ENCODE peak calls at places on chromosome 2, in eight cellular contexts. U, F, E, H, D, L, Y and N are unnamed samples.

GRCh38 chr2:210224660-210225460 is at the start of gene ACADL:
- DNase-seq in U (peak), F (peak), E (peak), H (no peak), D (no peak), L (peak), Y (peak), N (no peak)

GRCh38 chr2:26621469-26622199 is 19.5 kb downstream of the CIB4 start:
- DNase-seq in U (no peak), F (no peak), E (no peak), H (no peak), D (no peak), L (no peak), Y (no peak), N (no peak)

GRCh38 chr2:219615894-219616293 is 11.5 kb upstream of the SLC4A3 start:
- DNase-seq in U (no peak), F (no peak), E (no peak), H (no peak), D (no peak), L (no peak), Y (no peak), N (no peak)

GRCh38 chr2:34785206-34785785 is 1186.2 kb upstream of the FAM98A start:
- DNase-seq in U (no peak), F (no peak), E (no peak), H (no peak), D (no peak), L (no peak), Y (no peak), N (no peak)

GRCh38 chr2:54574107-54574859 is 118.2 kb downstream of the SPTBN1 start:
- DNase-seq in U (peak), F (peak), E (no peak), H (no peak), D (peak), L (peak), Y (no peak), N (no peak)

GRCh38 chr2:29477186-29477585 is 362.0 kb downstream of the CLIP4 start:
- DNase-seq in U (no peak), F (no peak), E (no peak), H (no peak), D (no peak), L (no peak), Y (no peak), N (no peak)

GRCh38 chr2:26534865-26535662 is 57.1 kb upstream of the OTOF start:
- DNase-seq in U (no peak), F (no peak), E (no peak), H (no peak), D (no peak), L (no peak), Y (no peak), N (no peak)

GRCh38 chr2:66587216-66587615 is 152.3 kb downstream of the MEIS1 start:
- DNase-seq in U (no peak), F (no peak), E (peak), H (no peak), D (peak), L (no peak), Y (no peak), N (no peak)

GRCh38 chr2:233421091-233421816 is 67.0 kb downstream of the DGKD start:
- DNase-seq in U (no peak), F (no peak), E (no peak), H (no peak), D (no peak), L (no peak), Y (peak), N (no peak)

GRCh38 chr2:157256621-157257020 is 884 bp upstream of the GALNT5 start:
- DNase-seq in U (no peak), F (no peak), E (no peak), H (no peak), D (no peak), L (no peak), Y (no peak), N (no peak)

GRCh38 chr2:8067784-8068336 is 614.0 kb upstream of the ID2 start:
- DNase-seq in U (no peak), F (no peak), E (no peak), H (no peak), D (no peak), L (no peak), Y (no peak), N (no peak)

GRCh38 chr2:23670245-23670592 is 256.7 kb downstream of the ATAD2B start:
- DNase-seq in U (no peak), F (no peak), E (no peak), H (no peak), D (no peak), L (no peak), Y (no peak), N (no peak)

GRCh38 chr2:64222351-64222750 is 78.1 kb upstream of the PELI1 start:
- DNase-seq in U (no peak), F (peak), E (no peak), H (no peak), D (no peak), L (peak), Y (no peak), N (no peak)

GRCh38 chr2:236146436-236146835 is 21.8 kb downstream of the GBX2 start:
- DNase-seq in U (no peak), F (no peak), E (no peak), H (no peak), D (no peak), L (no peak), Y (no peak), N (no peak)

GRCh38 chr2:120238728-120239487 is 13.7 kb upstream of the RALB start:
- DNase-seq in U (peak), F (no peak), E (no peak), H (no peak), D (peak), L (peak), Y (no peak), N (no peak)

GRCh38 chr2:120241709-120242108 is 10.9 kb upstream of the RALB start:
- DNase-seq in U (no peak), F (no peak), E (no peak), H (no peak), D (no peak), L (no peak), Y (no peak), N (no peak)

GRCh38 chr2:120237491-120237902 is 14.3 kb upstream of the TMEM185B start:
- DNase-seq in U (peak), F (no peak), E (peak), H (no peak), D (no peak), L (peak), Y (no peak), N (peak)

GRCh38 chr2:120240901-120241429 is 11.7 kb upstream of the RALB start:
- DNase-seq in U (no peak), F (no peak), E (no peak), H (no peak), D (no peak), L (no peak), Y (no peak), N (no peak)

DNA sequence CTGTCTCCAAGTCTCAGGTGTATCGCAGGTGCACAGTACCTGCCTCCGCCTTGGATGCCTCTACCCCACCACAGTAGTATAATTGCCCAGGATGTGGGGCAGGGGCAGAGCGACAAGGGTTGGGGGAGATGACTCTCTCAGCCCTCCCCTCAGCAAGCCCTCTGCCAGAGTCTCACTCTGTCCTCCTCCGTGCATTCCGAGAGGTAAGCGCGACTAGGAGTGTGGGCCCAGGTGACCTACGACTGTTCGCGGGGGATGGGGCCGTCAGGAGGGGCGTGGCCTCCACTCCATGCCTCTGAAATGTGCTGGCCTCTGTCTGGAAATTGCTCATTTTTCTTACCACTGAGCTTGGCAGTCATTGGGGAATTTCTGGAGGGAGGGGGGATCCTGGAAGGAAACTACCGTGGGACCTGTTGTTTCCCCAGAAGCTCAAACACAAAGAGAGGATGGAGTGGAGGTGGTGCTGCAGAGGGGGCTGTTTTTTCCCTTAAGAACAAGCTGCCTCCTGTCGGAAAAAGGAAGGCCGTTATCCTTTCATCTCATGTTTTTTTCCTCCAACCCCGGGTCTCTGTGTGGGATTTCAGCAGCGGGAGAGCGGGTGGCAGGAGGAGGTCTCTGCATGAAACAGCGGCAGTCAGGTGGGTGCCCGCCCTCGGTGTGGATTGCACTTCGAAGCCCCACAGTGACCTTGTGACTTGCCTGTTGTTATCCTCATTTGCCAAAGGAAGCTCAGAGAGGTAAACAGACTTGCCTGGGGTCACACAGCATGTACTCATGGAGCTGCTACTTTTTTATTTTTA is 13.0 kb upstream of the RALB start:
- DNase-seq in U (no peak), F (peak), E (peak), H (no peak), D (peak), L (peak), Y (no peak), N (no peak)
- TF ChIP-seq CTCF in U (no peak), F (no peak), E (no peak), H (no peak), D (no peak), L (no peak), Y (no peak), N (no peak)

GRCh38 chr2:165837122-165837521 is 43.1 kb upstream of the GALNT3 start:
- DNase-seq in U (no peak), F (no peak), E (peak), H (no peak), D (no peak), L (peak), Y (no peak), N (no peak)
- H3K4me3 ChIP-seq in U (no peak), F (no peak), E (no peak), H (no peak), D (no peak), L (no peak), Y (no peak), N (no peak)

GRCh38 chr2:179876266-179876665 is 14.9 kb upstream of the ZNF385B start:
- DNase-seq in U (no peak), F (no peak), E (no peak), H (no peak), D (peak), L (no peak), Y (no peak), N (no peak)
- TF ChIP-seq CTCF in U (no peak), F (no peak), E (peak), H (peak), D (no peak), L (peak), Y (no peak), N (no peak)

GRCh38 chr2:73114273-73114867 is 1.6 kb upstream of the RAB11FIP5 start:
- DNase-seq in U (no peak), F (no peak), E (no peak), H (no peak), D (no peak), L (no peak), Y (no peak), N (no peak)
- H3K4me3 ChIP-seq in U (no peak), F (no peak), E (no peak), H (no peak), D (no peak), L (no peak), Y (no peak), N (no peak)

GRCh38 chr2:237743561-237744269 is 54.9 kb upstream of the RBM44 start:
- DNase-seq in U (no peak), F (no peak), E (no peak), H (no peak), D (peak), L (peak), Y (peak), N (no peak)
- TF ChIP-seq CTCF in U (no peak), F (no peak), E (no peak), H (no peak), D (peak), L (peak), Y (no peak), N (no peak)

GRCh38 chr2:239275037-239275685 is 125.7 kb downstream of the HDAC4 start:
- DNase-seq in U (peak), F (peak), E (no peak), H (peak), D (no peak), L (peak), Y (peak), N (peak)

GRCh38 chr2:239277401-239278085 is 123.3 kb downstream of the HDAC4 start:
- DNase-seq in U (peak), F (no peak), E (no peak), H (no peak), D (no peak), L (no peak), Y (no peak), N (no peak)

GRCh38 chr2:239276813-239277193 is 124.0 kb downstream of the HDAC4 start:
- DNase-seq in U (peak), F (no peak), E (no peak), H (no peak), D (no peak), L (no peak), Y (no peak), N (no peak)

GRCh38 chr2:239274391-239275001 is 126.3 kb downstream of the HDAC4 start:
- DNase-seq in U (peak), F (no peak), E (peak), H (no peak), D (no peak), L (peak), Y (peak), N (peak)

DNA sequence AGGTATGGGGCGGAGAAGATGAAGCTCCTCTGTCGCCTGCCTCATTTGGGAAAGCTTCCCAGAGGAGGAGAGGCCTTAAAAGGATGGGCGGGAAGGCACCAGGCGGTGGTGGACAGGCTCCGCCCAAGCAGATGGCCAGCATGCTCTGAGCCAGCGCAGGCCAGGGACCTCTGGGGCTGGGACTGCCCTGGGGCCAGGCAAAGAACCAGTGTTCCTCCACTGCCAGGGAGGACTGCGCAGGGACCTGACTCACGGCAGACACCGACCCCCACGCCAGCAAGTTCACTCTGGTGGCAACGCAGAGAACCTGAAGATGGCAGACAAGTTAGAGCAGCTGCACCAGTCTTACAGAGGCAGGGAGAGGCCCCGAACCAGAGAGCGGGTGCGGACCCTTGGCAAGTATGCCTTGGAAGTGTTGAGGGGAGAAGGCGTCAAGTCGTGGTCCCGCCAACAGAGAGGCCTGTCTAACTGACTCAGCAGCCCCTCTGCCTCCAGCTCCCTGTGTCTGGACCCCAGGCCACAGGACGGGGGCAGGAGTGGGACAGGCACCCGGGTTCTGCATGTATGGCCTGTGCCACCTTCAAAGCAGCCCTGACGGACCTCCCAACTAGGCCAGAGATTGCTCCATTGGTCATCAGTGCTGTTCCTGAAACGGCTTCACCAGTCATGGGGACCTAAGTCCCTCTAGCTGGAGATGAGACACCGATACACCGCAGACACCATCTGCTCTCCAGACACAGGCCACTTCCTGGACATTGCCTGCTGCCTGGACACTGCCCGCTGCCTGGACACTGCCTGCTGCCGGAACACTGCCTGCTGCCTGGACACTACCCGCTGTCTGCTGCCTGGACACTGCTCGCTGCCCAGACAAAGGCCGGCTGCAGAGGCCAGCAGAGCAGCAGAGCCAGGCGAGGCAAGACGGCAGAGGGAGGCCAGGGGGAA is 124.7 kb downstream of the HDAC4 start:
- DNase-seq in U (peak), F (peak), E (no peak), H (no peak), D (no peak), L (no peak), Y (peak), N (peak)
- H3K4me3 ChIP-seq in U (no peak), F (no peak), E (no peak), H (no peak), D (no peak), L (no peak), Y (peak), N (peak)

GRCh38 chr2:79530443-79530842 is 17.6 kb downstream of the CTNNA2 start:
- DNase-seq in U (no peak), F (no peak), E (peak), H (no peak), D (peak), L (no peak), Y (no peak), N (no peak)

DNA sequence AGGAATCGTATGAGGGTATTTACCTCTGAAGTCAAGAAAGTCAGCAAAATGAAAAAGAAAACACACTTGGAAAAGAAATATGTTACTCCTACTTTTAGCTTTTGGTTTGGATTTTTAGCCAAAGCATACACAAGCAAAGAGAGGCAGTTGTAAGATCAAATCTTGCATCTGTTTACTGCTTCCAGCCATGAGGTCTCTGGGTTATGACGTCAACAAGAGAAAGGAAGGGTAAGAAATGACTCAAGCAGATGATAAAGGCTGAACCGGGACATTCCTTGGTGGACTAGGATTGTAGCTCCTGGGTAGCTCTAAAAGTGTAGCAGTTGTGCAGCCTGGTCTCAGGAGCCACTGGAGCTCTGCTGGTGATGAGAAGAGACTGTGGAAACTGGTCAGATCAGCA is 16.8 kb downstream of the CTNNA2 start:
- DNase-seq in U (no peak), F (no peak), E (peak), H (no peak), D (no peak), L (no peak), Y (no peak), N (no peak)
- TF ChIP-seq CTCF in U (no peak), F (no peak), E (no peak), H (no peak), D (no peak), L (no peak), Y (no peak), N (no peak)

DNA sequence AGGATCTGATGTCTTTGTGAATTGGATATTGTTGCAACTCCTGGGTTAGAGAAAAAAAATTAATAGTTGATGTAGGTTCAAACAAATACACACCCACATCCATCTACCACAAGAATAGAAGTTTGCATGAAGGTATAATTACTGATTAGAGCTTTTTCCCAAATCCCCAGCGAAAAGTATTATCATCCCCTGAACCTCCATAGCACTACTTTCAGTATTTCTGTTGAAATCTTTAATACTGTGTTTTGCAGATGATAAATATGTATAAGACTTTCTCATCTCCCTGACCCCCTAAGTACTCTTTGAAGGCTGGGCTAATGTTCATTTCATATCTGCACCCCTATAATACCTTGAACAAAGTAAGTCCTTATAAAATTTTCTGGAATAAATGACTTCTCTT is 6.4 kb downstream of the FN1 start:
- DNase-seq in U (no peak), F (no peak), E (no peak), H (no peak), D (no peak), L (no peak), Y (no peak), N (no peak)
- H3K4me3 ChIP-seq in U (no peak), F (no peak), E (no peak), H (no peak), D (no peak), L (peak), Y (no peak), N (no peak)